ENCODE peak calls at places on chromosomes 11 and 22, in ten cellular contexts. L is HS-5, B is upper lobe of right lung, H is RPMI7951, R is COR-L47, C is AG04450, K is T-cell, V is DMS153, M is astrocyte of the spinal cord, S is NCI-H524. F is an unnamed sample.

GRCh38 chr11:71418643-71419042 is 29.6 kb downstream of the DHCR7 start:
- DNase-seq in L (no peak), B (no peak), H (no peak), R (no peak), C (no peak), K (no peak), V (no peak), M (no peak), S (peak; percentile 75), F (no peak)

GRCh38 chr11:108101090-108101775 is 20.1 kb upstream of the ACAT1 start:
- DNase-seq in L (no peak), B (no peak), H (no peak), R (no peak), C (no peak), K (no peak), V (no peak), M (no peak), S (no peak), F (no peak)

GRCh38 chr22:17672417-17672991 is 33.9 kb downstream of the BCL2L13 start:
- DNase-seq in L (no peak), B (no peak), H (peak; percentile 15), R (no peak), C (no peak), K (no peak), V (no peak), M (no peak), S (peak; percentile 53), F (no peak)

GRCh38 chr22:49022816-49023160 is 804.9 kb downstream of the BRD1 start:
- DNase-seq in L (no peak), B (no peak), H (no peak), R (no peak), C (no peak), K (no peak), V (no peak), M (no peak), S (no peak), F (no peak)

GRCh38 chr22:36998620-36999351 is 20.5 kb downstream of the TST start:
- DNase-seq in L (no peak), B (no peak), H (peak; percentile 38), R (no peak), C (no peak), K (no peak), V (no peak), M (no peak), S (no peak), F (no peak)

GRCh38 chr22:49201046-49201970 is 626.4 kb downstream of the BRD1 start:
- DNase-seq in L (no peak), B (peak; percentile 32), H (no peak), R (no peak), C (no peak), K (no peak), V (no peak), M (no peak), S (no peak), F (no peak)

GRCh38 chr11:35335226-35335625 is 84.1 kb downstream of the SLC1A2 start:
- DNase-seq in L (no peak), B (no peak), H (no peak), R (no peak), C (no peak), K (no peak), V (no peak), M (no peak), S (no peak), F (no peak)

GRCh38 chr11:96155627-96156378 is 187.2 kb downstream of the MAML2 start:
- DNase-seq in L (peak; percentile 78), B (peak; percentile 72), H (peak; percentile 99), R (peak; percentile 42), C (peak; percentile 88), K (no peak), V (no peak), M (peak; percentile 98), S (no peak), F (peak; percentile 90)

GRCh38 chr11:70205766-70206165 is 2.7 kb downstream of the FADD start:
- DNase-seq in L (no peak), B (peak; percentile 44), H (no peak), R (no peak), C (no peak), K (no peak), V (no peak), M (no peak), S (no peak), F (no peak)

GRCh38 chr11:115217726-115218311 is 286.4 kb downstream of the CADM1 start:
- DNase-seq in L (no peak), B (no peak), H (no peak), R (no peak), C (no peak), K (no peak), V (no peak), M (no peak), S (no peak), F (no peak)

GRCh38 chr11:73143126-73143838 is 1.2 kb upstream of the FCHSD2 start:
- DNase-seq in L (no peak), B (no peak), H (no peak), R (no peak), C (peak; percentile 38), K (no peak), V (no peak), M (no peak), S (peak; percentile 39), F (peak; percentile 49)

GRCh38 chr11:28488336-28488735 is 380.1 kb downstream of the METTL15 start:
- DNase-seq in L (no peak), B (no peak), H (no peak), R (no peak), C (no peak), K (no peak), V (no peak), M (no peak), S (no peak), F (no peak)

GRCh38 chr22:36180038-36180880 is 19.7 kb upstream of the APOL3 start:
- DNase-seq in L (no peak), B (peak; percentile 91), H (peak; percentile 65), R (peak; percentile 23), C (no peak), K (peak; percentile 71), V (peak; percentile 59), M (peak; percentile 33), S (peak; percentile 69), F (no peak)

GRCh38 chr22:42747701-42748513 is 27.2 kb upstream of the A4GALT start:
- DNase-seq in L (peak; percentile 60), B (no peak), H (peak; percentile 67), R (no peak), C (no peak), K (no peak), V (no peak), M (peak; percentile 86), S (peak; percentile 46), F (no peak)

GRCh38 chr11:65532388-65533064 is 7.6 kb downstream of the SCYL1 start:
- DNase-seq in L (no peak), B (no peak), H (no peak), R (no peak), C (no peak), K (no peak), V (no peak), M (no peak), S (no peak), F (no peak)

GRCh38 chr11:59756496-59756840 is 1.3 kb downstream of the STX3 start:
- DNase-seq in L (no peak), B (no peak), H (peak; percentile 15), R (no peak), C (no peak), K (no peak), V (no peak), M (no peak), S (no peak), F (no peak)

GRCh38 chr11:8814209-8814922 is 96.6 kb upstream of the AKIP1 start:
- DNase-seq in L (no peak), B (no peak), H (peak; percentile 86), R (no peak), C (no peak), K (no peak), V (peak; percentile 33), M (peak; percentile 46), S (no peak), F (peak; percentile 88)

GRCh38 chr11:119389611-119390254 is 8.2 kb upstream of the USP2 start:
- DNase-seq in L (no peak), B (no peak), H (no peak), R (peak; percentile 21), C (no peak), K (no peak), V (no peak), M (no peak), S (peak; percentile 8), F (no peak)

GRCh38 chr11:131824766-131825165 is 454.4 kb downstream of the NTM start:
- DNase-seq in L (no peak), B (no peak), H (no peak), R (no peak), C (no peak), K (no peak), V (no peak), M (no peak), S (no peak), F (no peak)

GRCh38 chr11:121890377-121890776 is 225.6 kb downstream of the BLID start:
- DNase-seq in L (no peak), B (no peak), H (peak; percentile 99), R (no peak), C (no peak), K (no peak), V (no peak), M (peak; percentile 89), S (no peak), F (no peak)

GRCh38 chr11:82980292-82980691 is 78.8 kb downstream of the DDIAS start:
- DNase-seq in L (peak; percentile 89), B (no peak), H (peak; percentile 71), R (no peak), C (peak; percentile 36), K (no peak), V (no peak), M (peak; percentile 68), S (no peak), F (peak; percentile 58)

GRCh38 chr11:3219281-3219892 is 774 bp upstream of the MRGPRG start:
- DNase-seq in L (no peak), B (no peak), H (no peak), R (no peak), C (no peak), K (no peak), V (no peak), M (no peak), S (no peak), F (no peak)

GRCh38 chr11:94909371-94909820 is 64.0 kb downstream of the CWC15 start:
- DNase-seq in L (no peak), B (no peak), H (peak; percentile 72), R (no peak), C (no peak), K (no peak), V (no peak), M (peak; percentile 38), S (no peak), F (no peak)

GRCh38 chr11:1948389-1948788 is 1.3 kb downstream of the MRPL23 start:
- DNase-seq in L (no peak), B (peak; percentile 68), H (no peak), R (no peak), C (no peak), K (no peak), V (no peak), M (no peak), S (no peak), F (no peak)

GRCh38 chr11:132093861-132094260 is 723.4 kb downstream of the NTM start:
- DNase-seq in L (no peak), B (no peak), H (no peak), R (no peak), C (no peak), K (no peak), V (no peak), M (no peak), S (no peak), F (no peak)

GRCh38 chr22:19878461-19879247 is 24.0 kb upstream of the GNB1L start:
- DNase-seq in L (no peak), B (peak; percentile 39), H (no peak), R (no peak), C (no peak), K (no peak), V (no peak), M (peak; percentile 9), S (no peak), F (no peak)

GRCh38 chr22:49765951-49766350 is 61.7 kb downstream of the BRD1 start:
- DNase-seq in L (no peak), B (peak; percentile 59), H (no peak), R (no peak), C (no peak), K (no peak), V (no peak), M (no peak), S (no peak), F (no peak)

GRCh38 chr11:5553347-5553746 is 5.0 kb upstream of the OR52H1 start:
- DNase-seq in L (no peak), B (no peak), H (no peak), R (no peak), C (no peak), K (no peak), V (no peak), M (no peak), S (no peak), F (no peak)

F was measured in kidney epithelial cell.